ENCODE peak calls at places on chromosomes 5 and 9, in seven cellular contexts. R is dermis microvascular lymphatic vessel endothelial cell; T is OCI-LY7; B is HEK293T; M is endothelial cell of umbilical vein; N is iPS-NIHi11; P is stimulated activated CD8-positive, alpha-beta memory T cell treated with anti-CD3 and anti-CD28 coated beads, Interleukin-2, amount 100 ng/mL, for 48 hours. E is an unnamed sample.

GRCh38 chr5:96083361-96083881 is 121.8 kb upstream of the ELL2 start:
- DNase-seq in R (peak; percentile 6), T (no peak), B (no peak), M (peak; percentile 84), N (no peak), P (no peak), E (no peak)

GRCh38 chr5:43161244-43161643 is 30.8 kb upstream of the NIM1K start:
- DNase-seq in R (no peak), T (no peak), B (no peak), M (no peak), N (no peak), P (no peak), E (no peak)

GRCh38 chr5:155047818-155048217 is 34.3 kb downstream of the KIF4B start:
- DNase-seq in R (no peak), T (no peak), B (no peak), M (no peak), N (no peak), P (no peak), E (no peak)

GRCh38 chr5:176743828-176744583 is 66.4 kb upstream of the UNC5A start:
- DNase-seq in R (no peak), T (no peak), B (peak; percentile 5), M (no peak), N (no peak), P (no peak), E (peak; percentile 26)

GRCh38 chr5:179111267-179112207 is 51.4 kb downstream of the ZNF354C start:
- DNase-seq in R (no peak), T (no peak), B (no peak), M (no peak), N (no peak), P (no peak), E (no peak)

GRCh38 chr9:96495341-96495740 is 45.4 kb downstream of the HABP4 start:
- DNase-seq in R (no peak), T (no peak), B (no peak), M (no peak), N (no peak), P (no peak), E (no peak)

GRCh38 chr5:123487298-123487697 is 24.7 kb upstream of the CSNK1G3 start:
- DNase-seq in R (no peak), T (no peak), B (no peak), M (no peak), N (no peak), P (no peak), E (no peak)

GRCh38 chr5:132437604-132438275 is 52.8 kb downstream of the IRF1 start:
- DNase-seq in R (peak; percentile 26), T (peak; percentile 82), B (no peak), M (peak; percentile 16), N (peak; percentile 75), P (peak; percentile 52), E (peak; percentile 76)

GRCh38 chr9:24413651-24414050 is 132.0 kb downstream of the IZUMO3 start:
- DNase-seq in R (no peak), T (no peak), B (no peak), M (no peak), N (no peak), P (no peak), E (no peak)

GRCh38 chr9:3931996-3932906 is 367.6 kb downstream of the GLIS3 start:
- DNase-seq in R (no peak), T (no peak), B (no peak), M (no peak), N (no peak), P (no peak), E (no peak)

GRCh38 chr9:124574944-124575343 is 67.7 kb upstream of the NR5A1 start:
- DNase-seq in R (peak; percentile 57), T (no peak), B (no peak), M (peak; percentile 35), N (no peak), P (no peak), E (no peak)

GRCh38 chr9:5838884-5839571 is 6.1 kb upstream of the ERMP1 start:
- DNase-seq in R (peak; percentile 69), T (peak; percentile 11), B (no peak), M (peak; percentile 55), N (peak; percentile 56), P (no peak), E (no peak)

GRCh38 chr5:173515526-173515925 is 100.9 kb downstream of the BOD1 start:
- DNase-seq in R (no peak), T (no peak), B (no peak), M (no peak), N (no peak), P (no peak), E (no peak)

GRCh38 chr9:87447547-87448432 is 49.9 kb upstream of the DAPK1 start:
- DNase-seq in R (no peak), T (no peak), B (no peak), M (no peak), N (no peak), P (no peak), E (no peak)

GRCh38 chr5:14777187-14777586 is 94.4 kb downstream of the ANKH start:
- DNase-seq in R (no peak), T (no peak), B (no peak), M (no peak), N (no peak), P (no peak), E (no peak)

GRCh38 chr9:73280113-73280512 is 128.4 kb downstream of the ANXA1 start:
- DNase-seq in R (no peak), T (no peak), B (no peak), M (no peak), N (no peak), P (no peak), E (no peak)

GRCh38 chr9:135789838-135790291 is 87.9 kb downstream of the KCNT1 start:
- DNase-seq in R (no peak), T (no peak), B (no peak), M (no peak), N (no peak), P (no peak), E (no peak)

GRCh38 chr5:119269061-119269579 is 86.7 kb upstream of the TNFAIP8 start:
- DNase-seq in R (peak; percentile 48), T (peak; percentile 84), B (no peak), M (peak; percentile 73), N (peak; percentile 29), P (no peak), E (peak; percentile 21)

GRCh38 chr5:2660305-2660704 is 91.2 kb downstream of the IRX2 start:
- DNase-seq in R (no peak), T (no peak), B (no peak), M (no peak), N (no peak), P (no peak), E (no peak)

GRCh38 chr9:38388283-38389223 is 3.9 kb upstream of the ALDH1B1 start:
- DNase-seq in R (no peak), T (no peak), B (no peak), M (no peak), N (no peak), P (no peak), E (no peak)

GRCh38 chr5:102801375-102801774 is 46.3 kb downstream of the PAM start:
- DNase-seq in R (no peak), T (no peak), B (no peak), M (no peak), N (no peak), P (no peak), E (peak; percentile 13)

GRCh38 chr5:32193591-32193990 is 19.5 kb upstream of the GOLPH3 start:
- DNase-seq in R (peak; percentile 96), T (no peak), B (peak; percentile 52), M (peak; percentile 98), N (no peak), P (no peak), E (no peak)

GRCh38 chr9:19379697-19380046 is 364 bp downstream of the RPS6 start:
- DNase-seq in R (peak; percentile 62), T (peak; percentile 51), B (peak; percentile 34), M (peak; percentile 69), N (peak; percentile 14), P (no peak), E (peak; percentile 34)

GRCh38 chr9:82164159-82164558 is 175.6 kb downstream of the SPATA31D1 start:
- DNase-seq in R (no peak), T (no peak), B (no peak), M (no peak), N (no peak), P (no peak), E (no peak)

GRCh38 chr9:70601000-70601929 is 186.8 kb upstream of the KLF9 start:
- DNase-seq in R (peak; percentile 81), T (no peak), B (no peak), M (peak; percentile 90), N (no peak), P (no peak), E (no peak)

GRCh38 chr9:2242778-2243395 is 227.7 kb downstream of the SMARCA2 start:
- DNase-seq in R (no peak), T (no peak), B (no peak), M (peak; percentile 6), N (no peak), P (no peak), E (no peak)

GRCh38 chr9:10250200-10250599 is 362.6 kb downstream of the PTPRD start:
- DNase-seq in R (no peak), T (no peak), B (no peak), M (no peak), N (no peak), P (no peak), E (no peak)

GRCh38 chr9:126885089-126885753 is 24.8 kb downstream of the ZBTB34 start:
- DNase-seq in R (peak; percentile 75), T (no peak), B (no peak), M (peak; percentile 78), N (no peak), P (no peak), E (no peak)

GRCh38 chr5:40503438-40503837 is 176.3 kb upstream of the PTGER4 start:
- DNase-seq in R (peak; percentile 64), T (no peak), B (no peak), M (peak; percentile 37), N (no peak), P (no peak), E (no peak)

GRCh38 chr9:22134390-22134789 is 125.3 kb upstream of the CDKN2B start:
- DNase-seq in R (no peak), T (no peak), B (no peak), M (no peak), N (no peak), P (no peak), E (no peak)

GRCh38 chr5:87401626-87402025 is 11.1 kb downstream of the CCNH start:
- DNase-seq in R (no peak), T (no peak), B (no peak), M (no peak), N (no peak), P (no peak), E (no peak)